ENCODE peak calls at places on chromosomes 12 and 14, in nine cellular contexts. One of them, this sample, is unnamed.

GRCh38 chr12:11706509-11707331 is 57.2 kb downstream of the ETV6 start:
- DNase-seq in AG04449: no peak
- DNase-seq in frontal cortex: no peak
- DNase-seq in fibroblast of the aortic adventitia: no peak
- DNase-seq in germinal center: no peak
- DNase-seq in Right ventricle myocardium superior: no peak
- DNase-seq in KG1: no peak
- DNase-seq in AG09319: no peak
- DNase-seq in osteoblast: no peak
- DNase-seq in this sample: peak; percentile 32

GRCh38 chr12:95605087-95605486 is 53.8 kb upstream of the USP44 start:
- DNase-seq in AG09319: no peak
- DNase-seq in KG1: no peak
- DNase-seq in osteoblast: peak; percentile 47
- DNase-seq in germinal center: no peak
- DNase-seq in AG04449: no peak
- DNase-seq in Right ventricle myocardium superior: no peak
- DNase-seq in frontal cortex: no peak
- DNase-seq in fibroblast of the aortic adventitia: peak; percentile 65
- DNase-seq in this sample: no peak

GRCh38 chr12:7989827-7990491 is 42.6 kb upstream of the FOXJ2 start:
- DNase-seq in frontal cortex: no peak
- DNase-seq in Right ventricle myocardium superior: peak; percentile 54
- DNase-seq in AG04449: no peak
- DNase-seq in osteoblast: no peak
- DNase-seq in germinal center: no peak
- DNase-seq in AG09319: no peak
- DNase-seq in fibroblast of the aortic adventitia: no peak
- DNase-seq in KG1: peak; percentile 50
- DNase-seq in this sample: peak; percentile 24

GRCh38 chr12:92503977-92504966 is 198.5 kb upstream of the PLEKHG7 start:
- DNase-seq in germinal center: no peak
- DNase-seq in AG04449: no peak
- DNase-seq in AG09319: no peak
- DNase-seq in fibroblast of the aortic adventitia: no peak
- DNase-seq in KG1: no peak
- DNase-seq in Right ventricle myocardium superior: peak; percentile 56
- DNase-seq in frontal cortex: no peak
- DNase-seq in osteoblast: no peak
- DNase-seq in this sample: no peak

GRCh38 chr14:89465894-89466293 is 48.9 kb upstream of the FOXN3 start:
- DNase-seq in frontal cortex: no peak
- DNase-seq in Right ventricle myocardium superior: no peak
- DNase-seq in fibroblast of the aortic adventitia: no peak
- DNase-seq in AG04449: no peak
- DNase-seq in germinal center: no peak
- DNase-seq in KG1: no peak
- DNase-seq in AG09319: no peak
- DNase-seq in osteoblast: no peak
- DNase-seq in this sample: no peak

GRCh38 chr14:50977863-50978520 is 33.7 kb upstream of the PYGL start:
- DNase-seq in Right ventricle myocardium superior: no peak
- DNase-seq in AG09319: no peak
- DNase-seq in KG1: no peak
- DNase-seq in fibroblast of the aortic adventitia: no peak
- DNase-seq in AG04449: no peak
- DNase-seq in frontal cortex: no peak
- DNase-seq in germinal center: peak; percentile 61
- DNase-seq in osteoblast: no peak
- DNase-seq in this sample: no peak

GRCh38 chr12:57534250-57534649 is 11.6 kb downstream of the MBD6 start:
- DNase-seq in KG1: no peak
- DNase-seq in germinal center: no peak
- DNase-seq in Right ventricle myocardium superior: no peak
- DNase-seq in frontal cortex: no peak
- DNase-seq in fibroblast of the aortic adventitia: no peak
- DNase-seq in AG09319: no peak
- DNase-seq in AG04449: no peak
- DNase-seq in osteoblast: no peak
- DNase-seq in this sample: no peak

GRCh38 chr14:105927094-105927475 is 400.7 kb downstream of the TMEM121 start:
- DNase-seq in osteoblast: peak; percentile 41
- DNase-seq in fibroblast of the aortic adventitia: no peak
- DNase-seq in frontal cortex: no peak
- DNase-seq in Right ventricle myocardium superior: peak; percentile 22
- DNase-seq in germinal center: no peak
- DNase-seq in AG09319: no peak
- DNase-seq in AG04449: no peak
- DNase-seq in KG1: no peak
- DNase-seq in this sample: no peak

This sample was measured in fibroblast of villous mesenchyme.